ENCODE peak calls at places on chromosome X, in nine cellular contexts. T is uterus, N is HepG2, F is lower leg skin, K is NB4, Z is Peyer's patch, A is upper lobe of left lung, Q is IMR-90, Y is spleen. I is an unnamed sample.

GRCh38 chrX:112789931-112790330 is 50.7 kb downstream of the AMOT start:
- DNase-seq in T (no peak), N (peak), F (no peak), K (no peak), Z (no peak), A (no peak), Q (no peak), Y (no peak), I (no peak)

GRCh38 chrX:70129811-70130210 is 3.4 kb upstream of the IGBP1 start:
- DNase-seq in T (no peak), N (peak), F (no peak), K (no peak), Z (no peak), A (no peak), Q (peak), Y (no peak), I (no peak)

GRCh38 chrX:41692162-41692749 is 3.5 kb downstream of the GPR34 start:
- DNase-seq in T (no peak), N (no peak), F (no peak), K (no peak), Z (no peak), A (no peak), Q (peak), Y (no peak), I (no peak)

GRCh38 chrX:32267796-32268195 is 943.6 kb downstream of the DMD start:
- DNase-seq in T (no peak), N (no peak), F (no peak), K (no peak), Z (no peak), A (no peak), Q (no peak), Y (no peak), I (no peak)

GRCh38 chrX:152131525-152131924 is 6.9 kb downstream of the MAGEA10 start:
- DNase-seq in T (no peak), N (no peak), F (no peak), K (no peak), Z (no peak), A (no peak), Q (no peak), Y (no peak), I (no peak)

GRCh38 chrX:52852110-52852872 is 15.6 kb downstream of the XAGE3 start:
- DNase-seq in T (no peak), N (no peak), F (no peak), K (no peak), Z (no peak), A (no peak), Q (peak), Y (no peak), I (no peak)

GRCh38 chrX:40107291-40108083 is 9.7 kb upstream of the BCOR start:
- DNase-seq in T (peak), N (no peak), F (no peak), K (peak), Z (peak), A (peak), Q (no peak), Y (peak), I (no peak)

GRCh38 chrX:133151320-133151719 is 54.4 kb upstream of the USP26 start:
- DNase-seq in T (no peak), N (peak), F (no peak), K (no peak), Z (no peak), A (no peak), Q (no peak), Y (no peak), I (no peak)

GRCh38 chrX:25737540-25737939 is 400.6 kb upstream of the MAGEB18 start:
- DNase-seq in T (no peak), N (no peak), F (no peak), K (no peak), Z (no peak), A (no peak), Q (peak), Y (no peak), I (no peak)

GRCh38 chrX:141405486-141405877 is 163.2 kb upstream of the SPANXC start:
- DNase-seq in T (no peak), N (no peak), F (no peak), K (no peak), Z (no peak), A (no peak), Q (no peak), Y (no peak), I (no peak)

GRCh38 chrX:15849555-15849954 is 5.1 kb downstream of the AP1S2 start:
- DNase-seq in T (no peak), N (no peak), F (no peak), K (peak), Z (no peak), A (no peak), Q (no peak), Y (no peak), I (no peak)

GRCh38 chrX:40476958-40477357 is 103.8 kb upstream of the ATP6AP2 start:
- DNase-seq in T (no peak), N (no peak), F (no peak), K (no peak), Z (no peak), A (no peak), Q (no peak), Y (no peak), I (no peak)

GRCh38 chrX:136112286-136112685 is 35.0 kb upstream of the FHL1 start:
- DNase-seq in T (no peak), N (no peak), F (no peak), K (no peak), Z (no peak), A (no peak), Q (no peak), Y (no peak), I (no peak)

GRCh38 chrX:141936080-141936479 is 32.4 kb downstream of the MAGEC1 start:
- DNase-seq in T (no peak), N (no peak), F (no peak), K (peak), Z (no peak), A (no peak), Q (no peak), Y (no peak), I (no peak)

GRCh38 chrX:134672101-134672500 is 13.8 kb upstream of the PLAC1 start:
- DNase-seq in T (no peak), N (no peak), F (no peak), K (no peak), Z (no peak), A (no peak), Q (no peak), Y (no peak), I (no peak)

GRCh38 chrX:129769467-129770154 is 10.1 kb upstream of the SASH3 start:
- DNase-seq in T (no peak), N (no peak), F (no peak), K (peak), Z (no peak), A (no peak), Q (no peak), Y (peak), I (peak)

GRCh38 chrX:132442674-132443073 is 46.2 kb downstream of the MBNL3 start:
- DNase-seq in T (no peak), N (no peak), F (no peak), K (peak), Z (no peak), A (no peak), Q (no peak), Y (no peak), I (no peak)

GRCh38 chrX:50691820-50692219 is 122.2 kb downstream of the SHROOM4 start:
- DNase-seq in T (no peak), N (peak), F (no peak), K (peak), Z (no peak), A (no peak), Q (peak), Y (no peak), I (no peak)

GRCh38 chrX:9110808-9111207 is 76.9 kb upstream of the FAM9B start:
- DNase-seq in T (no peak), N (no peak), F (no peak), K (no peak), Z (no peak), A (no peak), Q (no peak), Y (no peak), I (no peak)

GRCh38 chrX:72045141-72045540 is 86.6 kb downstream of the RTL5 start:
- DNase-seq in T (no peak), N (no peak), F (no peak), K (no peak), Z (no peak), A (no peak), Q (no peak), Y (no peak), I (no peak)

GRCh38 chrX:39813631-39814246 is 284.0 kb downstream of the BCOR start:
- DNase-seq in T (peak), N (no peak), F (peak), K (no peak), Z (peak), A (no peak), Q (peak), Y (peak), I (no peak)

GRCh38 chrX:132831336-132831973 is 127.0 kb downstream of the HS6ST2 start:
- DNase-seq in T (no peak), N (no peak), F (no peak), K (no peak), Z (no peak), A (no peak), Q (no peak), Y (no peak), I (no peak)

GRCh38 chrX:148609766-148610698 is 109.6 kb downstream of the AFF2 start:
- DNase-seq in T (no peak), N (no peak), F (no peak), K (peak), Z (no peak), A (peak), Q (no peak), Y (no peak), I (no peak)

GRCh38 chrX:118346258-118347094 is 570 bp downstream of the WDR44 start:
- DNase-seq in T (no peak), N (peak), F (peak), K (peak), Z (no peak), A (peak), Q (no peak), Y (peak), I (peak)

GRCh38 chrX:19625612-19626011 is 110.3 kb upstream of the MAP3K15 start:
- DNase-seq in T (no peak), N (no peak), F (no peak), K (peak), Z (peak), A (peak), Q (no peak), Y (no peak), I (no peak)

GRCh38 chrX:15242899-15243555 is 26.9 kb downstream of the ASB9 start:
- DNase-seq in T (no peak), N (peak), F (no peak), K (peak), Z (no peak), A (no peak), Q (peak), Y (no peak), I (no peak)

GRCh38 chrX:135425566-135425965 is 3.8 kb downstream of the SMIM10L2A start:
- DNase-seq in T (no peak), N (no peak), F (no peak), K (no peak), Z (no peak), A (no peak), Q (peak), Y (no peak), I (no peak)

GRCh38 chrX:47563801-47564315 is 2.9 kb downstream of the ARAF start:
- DNase-seq in T (no peak), N (no peak), F (no peak), K (peak), Z (no peak), A (no peak), Q (peak), Y (no peak), I (no peak)

GRCh38 chrX:47560179-47560830 is 700 bp upstream of the ARAF start:
- DNase-seq in T (no peak), N (no peak), F (no peak), K (no peak), Z (no peak), A (no peak), Q (peak), Y (peak), I (no peak)

GRCh38 chrX:47562615-47563243 is 1.7 kb downstream of the ARAF start:
- DNase-seq in T (no peak), N (no peak), F (no peak), K (peak), Z (no peak), A (no peak), Q (no peak), Y (peak), I (no peak)

GRCh38 chrX:47560831-47561652 is at the start of gene ARAF:
- DNase-seq in T (peak), N (peak), F (peak), K (peak), Z (peak), A (peak), Q (peak), Y (peak), I (peak)

GRCh38 chrX:47561653-47562151 is 697 bp downstream of the ARAF start:
- DNase-seq in T (no peak), N (no peak), F (no peak), K (no peak), Z (no peak), A (no peak), Q (no peak), Y (no peak), I (no peak)
- TF ChIP-seq POLR2A in T (no peak), N (no peak), F (no peak), K (no peak), Z (no peak), A (no peak), Q (peak), Y (no peak), I (no peak)

GRCh38 chrX:10110984-10111363 is 45.8 kb upstream of the CLCN4 start:
- DNase-seq in T (no peak), N (no peak), F (no peak), K (peak), Z (no peak), A (no peak), Q (no peak), Y (no peak), I (no peak)
- TF ChIP-seq POLR2A in T (no peak), N (no peak), F (no peak), K (no peak), Z (no peak), A (no peak), Q (no peak), Y (no peak), I (no peak)

GRCh38 chrX:12965390-12965940 is 9.4 kb upstream of the TMSB4X start:
- DNase-seq in T (no peak), N (no peak), F (no peak), K (no peak), Z (no peak), A (no peak), Q (no peak), Y (no peak), I (no peak)
- TF ChIP-seq POLR2A in T (no peak), N (no peak), F (no peak), K (no peak), Z (no peak), A (no peak), Q (no peak), Y (no peak), I (no peak)

DNA sequence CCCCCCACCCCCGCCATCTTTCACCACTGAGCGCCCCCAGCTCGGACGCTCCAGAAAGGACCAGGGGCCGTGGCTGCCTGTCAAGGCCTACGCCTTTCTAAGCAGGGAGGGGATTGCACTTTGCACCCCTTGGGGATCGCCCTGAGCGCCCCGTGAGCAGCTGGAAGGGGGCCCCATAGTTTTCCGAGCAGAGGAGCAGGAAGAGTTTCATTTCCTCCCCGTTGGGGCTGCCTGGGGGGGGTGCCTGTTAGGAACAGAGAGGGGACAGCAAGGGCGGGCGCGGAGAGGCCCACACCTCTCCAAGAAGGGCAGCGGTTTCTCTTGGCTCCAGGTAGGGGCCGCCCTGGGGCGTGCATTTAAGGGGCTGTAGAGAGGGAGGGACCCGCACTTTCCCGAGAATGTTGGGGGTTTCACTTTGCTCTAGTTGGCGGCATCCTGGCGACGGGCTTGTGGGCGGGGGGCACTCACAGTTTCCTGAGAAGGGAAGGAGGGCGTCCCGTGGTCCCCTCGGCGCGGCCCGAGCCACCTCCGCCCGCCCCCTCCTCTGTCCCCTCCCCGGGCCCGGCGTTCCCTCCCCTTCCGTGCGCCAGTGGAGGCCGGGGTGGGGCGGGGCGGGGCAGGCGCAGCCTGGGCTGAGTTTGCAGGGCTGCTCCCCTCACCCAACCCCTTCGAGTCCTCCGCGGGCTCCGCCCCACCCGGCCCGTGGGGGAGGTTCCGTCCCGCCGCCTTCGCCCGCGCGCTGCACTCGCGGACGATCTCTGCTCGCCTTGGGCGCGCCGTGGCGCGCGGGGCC is 82.3 kb upstream of the CD99 start:
- DNase-seq in T (peak), N (peak), F (peak), K (peak), Z (peak), A (peak), Q (peak), Y (peak), I (no peak)
- TF ChIP-seq POLR2A in T (peak), N (peak), F (no peak), K (peak), Z (peak), A (no peak), Q (no peak), Y (no peak), I (no peak)

DNA sequence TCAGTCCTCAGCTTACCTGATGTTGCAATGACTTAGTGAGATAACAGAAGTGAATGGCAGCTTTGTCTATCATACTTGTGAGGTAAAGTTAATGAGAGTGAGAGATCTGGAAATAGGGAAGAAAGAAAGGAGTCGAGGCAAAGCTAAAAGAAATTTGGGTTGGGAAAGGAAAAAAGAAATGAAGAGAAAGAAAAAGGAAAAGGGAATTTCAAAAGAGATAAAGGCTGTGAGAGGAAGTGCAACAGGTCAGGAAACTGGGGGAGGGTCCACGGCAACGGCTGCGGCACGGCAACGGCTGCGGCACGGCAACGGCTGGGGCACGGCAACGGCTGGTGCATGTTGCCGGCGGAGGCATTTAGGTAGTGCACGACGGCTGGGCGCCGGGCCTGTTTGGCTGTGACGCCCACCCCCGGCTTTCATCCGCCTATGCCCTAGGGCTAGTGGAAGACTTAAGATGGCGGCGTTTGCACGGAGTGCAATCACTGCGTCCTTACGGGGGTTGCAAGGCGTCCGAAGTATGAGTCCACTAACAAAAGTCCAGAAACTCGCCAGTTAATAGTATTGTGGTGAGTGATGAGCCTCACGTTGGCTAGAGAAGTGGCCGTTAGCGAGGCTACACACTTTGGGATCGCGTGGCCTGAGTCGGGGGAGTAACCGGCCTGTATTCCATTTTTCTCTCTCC is 359.9 kb upstream of the ZCCHC13 start:
- DNase-seq in T (peak), N (peak), F (peak), K (peak), Z (peak), A (peak), Q (peak), Y (peak), I (peak)
- TF ChIP-seq POLR2A in T (peak), N (peak), F (no peak), K (peak), Z (no peak), A (peak), Q (peak), Y (no peak), I (no peak)

GRCh38 chrX:119411959-119412358 is 12.8 kb downstream of the SLC25A43 start:
- DNase-seq in T (no peak), N (no peak), F (no peak), K (no peak), Z (no peak), A (peak), Q (no peak), Y (no peak), I (no peak)

GRCh38 chrX:119406739-119407138 is 7.6 kb downstream of the SLC25A43 start:
- DNase-seq in T (no peak), N (no peak), F (no peak), K (no peak), Z (no peak), A (no peak), Q (peak), Y (no peak), I (no peak)

GRCh38 chrX:119407681-119408080 is 8.5 kb downstream of the SLC25A43 start:
- DNase-seq in T (no peak), N (no peak), F (no peak), K (no peak), Z (no peak), A (no peak), Q (peak), Y (no peak), I (no peak)

GRCh38 chrX:119410027-119410819 is 11.1 kb downstream of the SLC25A43 start:
- DNase-seq in T (peak), N (peak), F (peak), K (no peak), Z (peak), A (peak), Q (peak), Y (no peak), I (peak)

GRCh38 chrX:119410854-119411253 is 11.7 kb downstream of the SLC25A43 start:
- DNase-seq in T (no peak), N (no peak), F (no peak), K (no peak), Z (no peak), A (no peak), Q (no peak), Y (no peak), I (no peak)
- TF ChIP-seq POLR2A in T (no peak), N (no peak), F (no peak), K (no peak), Z (no peak), A (no peak), Q (no peak), Y (no peak), I (no peak)

DNA sequence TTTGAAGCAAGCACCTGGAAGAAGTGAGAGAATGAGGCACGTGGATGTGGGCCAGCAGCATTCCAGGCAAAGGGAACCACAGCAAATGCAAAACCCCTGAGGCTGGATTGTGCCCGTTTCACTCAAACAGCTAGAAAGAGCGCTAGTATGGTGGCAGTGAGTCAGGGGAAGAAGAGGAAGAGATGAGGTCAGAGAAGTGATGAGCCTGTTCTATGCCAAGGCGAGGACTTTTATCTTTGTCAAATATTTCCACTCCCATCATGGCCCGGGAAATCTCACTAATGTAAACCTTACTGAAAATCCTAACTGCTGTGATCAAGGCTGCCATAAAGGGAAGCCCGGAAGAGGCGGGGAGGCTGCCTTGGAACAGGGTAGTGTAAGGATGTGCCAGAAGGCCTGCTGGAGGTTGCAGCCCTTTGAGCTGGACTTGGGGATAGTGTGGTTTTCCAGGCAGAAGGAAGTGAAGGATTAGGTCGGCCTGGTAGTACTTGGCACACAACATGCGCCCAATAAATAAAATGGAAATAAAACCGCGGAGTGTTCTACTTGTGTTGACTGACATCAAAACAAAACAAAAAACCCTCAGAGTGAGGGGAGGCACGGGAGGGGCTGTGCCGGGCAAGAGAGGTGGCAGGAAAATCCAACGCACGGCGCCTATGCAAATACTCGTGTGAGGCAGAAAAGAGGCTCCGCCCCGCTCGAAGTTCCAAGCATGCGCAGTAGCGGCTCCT is 1.2 kb upstream of the CDK16 start:
- DNase-seq in T (no peak), N (peak), F (peak), K (peak), Z (no peak), A (peak), Q (peak), Y (peak), I (no peak)
- TF ChIP-seq POLR2A in T (peak), N (no peak), F (no peak), K (peak), Z (no peak), A (no peak), Q (no peak), Y (no peak), I (peak)

I was measured in esophagus squamous epithelium.